ENCODE peak calls at places on chromosome 3, in nine cellular contexts. J, A, F, X, D, E, M, P and L are unnamed samples.

GRCh38 chr3:122111974-122112373 is 56.8 kb downstream of the CD86 start:
- DNase-seq in X (no peak), M (no peak), F (no peak), J (no peak), A (no peak), E (no peak), D (no peak), P (no peak), L (no peak)

GRCh38 chr3:139159356-139159755 is 114.7 kb upstream of the PRR23C start:
- DNase-seq in P (no peak), J (no peak), D (no peak), X (no peak), M (no peak), E (no peak), F (no peak), A (no peak), L (no peak)

GRCh38 chr3:184733181-184733580 is 21.3 kb upstream of the MAGEF1 start:
- DNase-seq in D (no peak), J (no peak), P (no peak), E (no peak), X (no peak), M (no peak), F (no peak), A (no peak), L (no peak)

GRCh38 chr3:113105980-113106379 is 105.4 kb upstream of the BOC start:
- DNase-seq in A (no peak), X (no peak), D (no peak), M (no peak), E (no peak), F (no peak), J (peak; percentile 20), P (no peak), L (no peak)

GRCh38 chr3:193134895-193135294 is 106.1 kb upstream of the PLAAT1 start:
- DNase-seq in M (no peak), X (no peak), E (no peak), F (no peak), J (peak; percentile 86), A (no peak), P (no peak), D (no peak), L (no peak)

GRCh38 chr3:159771865-159772611 is 216.6 kb upstream of the IL12A start:
- DNase-seq in M (no peak), P (no peak), D (no peak), E (no peak), X (no peak), A (no peak), J (no peak), F (no peak), L (no peak)

GRCh38 chr3:162978136-162978535 is 1481.5 kb downstream of the OTOL1 start:
- DNase-seq in E (no peak), X (no peak), J (no peak), D (no peak), M (no peak), P (no peak), A (no peak), F (no peak), L (no peak)

GRCh38 chr3:12854550-12854949 is 13.2 kb upstream of the RPL32 start:
- DNase-seq in E (no peak), D (no peak), J (no peak), M (no peak), F (no peak), X (no peak), A (no peak), P (no peak), L (no peak)

GRCh38 chr3:172711457-172711800 is 562 bp upstream of the NCEH1 start:
- DNase-seq in P (no peak), E (no peak), X (no peak), D (no peak), M (no peak), J (no peak), A (no peak), F (no peak), L (no peak)

GRCh38 chr3:72938471-72939265 is 50.8 kb downstream of the GXYLT2 start:
- DNase-seq in D (peak; percentile 12), P (peak; percentile 58), X (peak; percentile 88), E (no peak), F (peak; percentile 37), M (peak; percentile 37), A (peak; percentile 60), J (peak; percentile 85), L (no peak)

GRCh38 chr3:141740349-141740748 is 2.3 kb downstream of the RNF7 start:
- DNase-seq in M (no peak), X (no peak), P (no peak), E (no peak), F (no peak), D (no peak), A (no peak), J (no peak), L (no peak)

GRCh38 chr3:139574026-139574947 is 34.7 kb upstream of the RBP1 start:
- DNase-seq in J (no peak), X (peak; percentile 96), A (peak; percentile 70), F (no peak), P (no peak), M (peak; percentile 38), D (no peak), E (no peak), L (no peak)

GRCh38 chr3:191253089-191253799 is 54.2 kb downstream of the OSTN start:
- DNase-seq in E (no peak), M (no peak), D (no peak), J (no peak), P (no peak), F (no peak), X (no peak), A (no peak), L (no peak)

GRCh38 chr3:171142985-171143384 is 116.5 kb upstream of the SLC2A2 start:
- DNase-seq in P (no peak), E (no peak), D (no peak), M (peak; percentile 68), A (no peak), F (no peak), X (peak; percentile 12), J (peak; percentile 62), L (no peak)

GRCh38 chr3:183253364-183253960 is 409 bp downstream of the B3GNT5 start:
- DNase-seq in M (peak; percentile 79), A (peak; percentile 80), E (peak; percentile 35), P (peak; percentile 12), X (peak; percentile 31), D (peak; percentile 29), J (no peak), F (peak; percentile 3), L (no peak)

GRCh38 chr3:183745300-183746098 is 47.9 kb downstream of the YEATS2 start:
- DNase-seq in M (no peak), P (no peak), X (no peak), E (no peak), F (no peak), D (no peak), J (no peak), A (no peak), L (peak; percentile 11)

GRCh38 chr3:120427201-120427600 is 23.6 kb downstream of the FSTL1 start:
- DNase-seq in D (no peak), M (no peak), F (no peak), E (no peak), A (no peak), J (no peak), X (no peak), P (no peak), L (no peak)

GRCh38 chr3:63969866-63970265 is 53.4 kb downstream of the PSMD6 start:
- DNase-seq in M (no peak), D (no peak), E (no peak), F (no peak), X (no peak), J (no peak), P (no peak), A (no peak), L (no peak)

GRCh38 chr3:184508938-184509337 is 52.6 kb upstream of the EPHB3 start:
- DNase-seq in J (no peak), X (no peak), E (no peak), M (no peak), A (no peak), F (no peak), D (no peak), P (no peak), L (no peak)

GRCh38 chr3:12370758-12371157 is 81.9 kb downstream of the PPARG start:
- DNase-seq in F (no peak), M (no peak), P (no peak), E (no peak), A (no peak), J (no peak), X (no peak), D (no peak), L (peak; percentile 2)